ENCODE peak calls at places on chromosomes 1 and 21, in seven cellular contexts. One of them, this sample, is unnamed.

GRCh38 chr1:11499825-11500331 is 20.9 kb downstream of the DISP3 start:
- DNase-seq in endothelial cell: no peak
- DNase-seq in foreskin keratinocyte: no peak
- DNase-seq in bronchial epithelial cell: no peak
- DNase-seq in BE2C: no peak
- DNase-seq in hepatocyte: no peak
- DNase-seq in nephron progenitor cell: no peak
- DNase-seq in this sample: no peak

GRCh38 chr1:108199231-108199657 is 899 bp downstream of the SLC25A24 start:
- DNase-seq in foreskin keratinocyte: no peak
- DNase-seq in hepatocyte: peak; percentile 35
- DNase-seq in bronchial epithelial cell: peak; percentile 57
- DNase-seq in nephron progenitor cell: no peak
- DNase-seq in endothelial cell: peak; percentile 25
- DNase-seq in BE2C: no peak
- DNase-seq in this sample: no peak

GRCh38 chr1:177256153-177256814 is 85.5 kb downstream of the BRINP2 start:
- DNase-seq in bronchial epithelial cell: peak; percentile 83
- DNase-seq in BE2C: peak; percentile 24
- DNase-seq in endothelial cell: peak; percentile 75
- DNase-seq in nephron progenitor cell: peak; percentile 65
- DNase-seq in hepatocyte: peak; percentile 67
- DNase-seq in foreskin keratinocyte: peak; percentile 75
- DNase-seq in this sample: peak; percentile 71

GRCh38 chr1:43327549-43328292 is 9.9 kb upstream of the MPL start:
- DNase-seq in foreskin keratinocyte: no peak
- DNase-seq in nephron progenitor cell: no peak
- DNase-seq in endothelial cell: no peak
- DNase-seq in BE2C: no peak
- DNase-seq in hepatocyte: no peak
- DNase-seq in bronchial epithelial cell: peak; percentile 14
- DNase-seq in this sample: no peak

GRCh38 chr1:9701661-9702060 is 50.1 kb downstream of the PIK3CD start:
- DNase-seq in bronchial epithelial cell: peak; percentile 57
- DNase-seq in BE2C: no peak
- DNase-seq in hepatocyte: no peak
- DNase-seq in foreskin keratinocyte: no peak
- DNase-seq in endothelial cell: no peak
- DNase-seq in nephron progenitor cell: no peak
- DNase-seq in this sample: no peak

GRCh38 chr1:228082975-228083870 is 715 bp downstream of the ARF1 start:
- DNase-seq in nephron progenitor cell: peak; percentile 43
- DNase-seq in foreskin keratinocyte: no peak
- DNase-seq in BE2C: no peak
- DNase-seq in bronchial epithelial cell: no peak
- DNase-seq in endothelial cell: peak; percentile 64
- DNase-seq in hepatocyte: peak; percentile 78
- DNase-seq in this sample: peak; percentile 42

GRCh38 chr1:116379057-116379630 is 6.1 kb downstream of the ATP1A1 start:
- DNase-seq in hepatocyte: no peak
- DNase-seq in BE2C: no peak
- DNase-seq in nephron progenitor cell: no peak
- DNase-seq in foreskin keratinocyte: no peak
- DNase-seq in endothelial cell: no peak
- DNase-seq in bronchial epithelial cell: no peak
- DNase-seq in this sample: no peak

GRCh38 chr1:32719681-32720275 is 17.2 kb upstream of the SYNC start:
- DNase-seq in nephron progenitor cell: no peak
- DNase-seq in endothelial cell: no peak
- DNase-seq in foreskin keratinocyte: no peak
- DNase-seq in hepatocyte: no peak
- DNase-seq in bronchial epithelial cell: no peak
- DNase-seq in BE2C: no peak
- DNase-seq in this sample: no peak

GRCh38 chr1:11838349-11839272 is 9.0 kb downstream of the NPPA start:
- DNase-seq in endothelial cell: peak; percentile 81
- DNase-seq in BE2C: peak; percentile 68
- DNase-seq in hepatocyte: peak; percentile 79
- DNase-seq in bronchial epithelial cell: peak; percentile 29
- DNase-seq in nephron progenitor cell: peak; percentile 81
- DNase-seq in foreskin keratinocyte: no peak
- DNase-seq in this sample: peak; percentile 89

GRCh38 chr1:73887412-73887811 is 310.6 kb downstream of the LRRIQ3 start:
- DNase-seq in foreskin keratinocyte: no peak
- DNase-seq in BE2C: no peak
- DNase-seq in bronchial epithelial cell: no peak
- DNase-seq in hepatocyte: no peak
- DNase-seq in nephron progenitor cell: no peak
- DNase-seq in endothelial cell: no peak
- DNase-seq in this sample: no peak

GRCh38 chr1:198829948-198830347 is 191.1 kb downstream of the PTPRC start:
- DNase-seq in bronchial epithelial cell: peak; percentile 5
- DNase-seq in nephron progenitor cell: no peak
- DNase-seq in hepatocyte: no peak
- DNase-seq in foreskin keratinocyte: peak; percentile 18
- DNase-seq in endothelial cell: no peak
- DNase-seq in BE2C: no peak
- DNase-seq in this sample: no peak

GRCh38 chr21:41643246-41643966 is 123.4 kb downstream of the RIPK4 start:
- DNase-seq in BE2C: no peak
- DNase-seq in nephron progenitor cell: no peak
- DNase-seq in bronchial epithelial cell: no peak
- DNase-seq in foreskin keratinocyte: no peak
- DNase-seq in hepatocyte: no peak
- DNase-seq in endothelial cell: no peak
- DNase-seq in this sample: no peak

GRCh38 chr1:94929816-94930215 is 2.9 kb upstream of the CNN3 start:
- DNase-seq in BE2C: no peak
- DNase-seq in hepatocyte: no peak
- DNase-seq in endothelial cell: no peak
- DNase-seq in nephron progenitor cell: no peak
- DNase-seq in bronchial epithelial cell: no peak
- DNase-seq in foreskin keratinocyte: no peak
- DNase-seq in this sample: no peak
- TF ChIP-seq CTCF in BE2C: no peak
- TF ChIP-seq CTCF in hepatocyte: no peak
- TF ChIP-seq CTCF in endothelial cell: no peak
- TF ChIP-seq CTCF in nephron progenitor cell: no peak
- TF ChIP-seq CTCF in bronchial epithelial cell: no peak
- TF ChIP-seq CTCF in foreskin keratinocyte: no peak
- TF ChIP-seq CTCF in this sample: no peak

DNA sequence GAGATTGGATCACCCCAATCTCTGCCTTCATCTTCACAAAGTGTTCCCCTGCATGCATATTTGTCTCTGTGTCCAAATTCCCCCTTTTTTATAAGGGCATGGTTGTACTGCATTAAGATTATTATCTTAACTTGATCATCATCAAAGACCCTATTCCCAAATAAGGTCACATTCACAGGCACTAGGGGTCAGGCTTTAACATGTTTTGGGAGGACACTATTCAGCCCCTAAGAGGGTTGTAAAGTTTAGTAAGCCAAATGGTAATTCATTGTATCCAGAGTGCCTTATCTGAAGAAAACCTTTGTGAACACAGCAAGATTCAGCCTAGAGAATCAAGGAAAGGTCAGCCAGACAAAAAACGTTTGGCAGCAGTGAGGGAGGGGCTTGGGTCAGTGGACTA is 317.6 kb upstream of the PLD5 start:
- DNase-seq in endothelial cell: no peak
- DNase-seq in foreskin keratinocyte: no peak
- DNase-seq in hepatocyte: no peak
- DNase-seq in bronchial epithelial cell: no peak
- DNase-seq in nephron progenitor cell: no peak
- DNase-seq in BE2C: no peak
- DNase-seq in this sample: no peak
- TF ChIP-seq CTCF in endothelial cell: no peak
- TF ChIP-seq CTCF in foreskin keratinocyte: no peak
- TF ChIP-seq CTCF in hepatocyte: no peak
- TF ChIP-seq CTCF in bronchial epithelial cell: no peak
- TF ChIP-seq CTCF in nephron progenitor cell: no peak
- TF ChIP-seq CTCF in BE2C: peak; percentile 29
- TF ChIP-seq CTCF in this sample: no peak

DNA sequence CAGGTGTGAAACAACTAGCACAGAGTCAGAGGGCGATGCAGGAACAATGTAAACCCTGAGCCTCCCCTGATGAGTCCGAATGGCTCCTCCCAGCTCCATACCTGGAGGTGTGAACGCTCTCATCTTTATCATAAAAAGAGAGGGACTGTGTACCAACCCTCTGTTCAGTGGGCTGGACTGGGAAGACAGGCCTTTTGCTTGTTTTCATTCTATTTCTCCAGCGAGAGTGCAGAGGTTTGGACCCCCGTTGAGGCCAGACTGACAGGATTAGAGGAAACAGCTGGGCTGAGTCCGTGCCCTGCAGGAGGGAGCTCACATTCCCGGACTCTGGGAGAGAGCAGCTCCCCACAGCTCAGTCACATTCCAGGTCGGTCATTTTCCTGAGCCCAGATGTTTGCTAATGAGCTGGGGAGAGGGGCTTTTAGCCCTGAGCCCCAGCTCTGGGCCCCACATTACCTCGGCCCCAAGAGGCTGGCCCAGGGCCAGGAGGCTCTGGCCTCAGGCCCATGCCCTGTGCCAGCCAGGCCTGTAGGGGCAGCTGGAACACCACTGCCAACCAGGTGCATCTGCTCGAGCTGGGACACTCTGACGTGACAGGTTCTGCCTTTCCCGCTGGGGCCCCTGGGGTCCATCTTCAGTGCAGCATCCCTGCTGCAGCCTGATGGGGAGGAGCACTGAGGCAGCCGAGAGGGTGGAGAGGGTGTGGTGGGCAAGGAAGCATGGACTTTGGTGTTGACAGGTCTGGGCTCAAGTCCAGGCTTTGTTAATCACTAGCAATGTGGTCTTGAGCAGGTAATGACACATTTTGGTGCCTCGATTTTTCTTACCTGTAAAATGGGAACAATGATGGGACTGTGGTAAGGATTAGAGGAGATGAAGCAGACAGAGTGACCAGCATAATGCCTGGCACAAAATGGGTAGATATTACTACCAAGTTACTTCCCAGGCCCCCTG is 3.5 kb upstream of the NBL1 start:
- DNase-seq in BE2C: peak; percentile 45
- DNase-seq in foreskin keratinocyte: peak; percentile 70
- DNase-seq in bronchial epithelial cell: peak; percentile 85
- DNase-seq in endothelial cell: no peak
- DNase-seq in nephron progenitor cell: peak; percentile 32
- DNase-seq in hepatocyte: peak; percentile 50
- DNase-seq in this sample: no peak
- TF ChIP-seq CTCF in BE2C: no peak
- TF ChIP-seq CTCF in foreskin keratinocyte: no peak
- TF ChIP-seq CTCF in bronchial epithelial cell: peak; percentile 29
- TF ChIP-seq CTCF in endothelial cell: no peak
- TF ChIP-seq CTCF in nephron progenitor cell: no peak
- TF ChIP-seq CTCF in hepatocyte: no peak
- TF ChIP-seq CTCF in this sample: no peak

GRCh38 chr1:47627471-47628370 is 189.9 kb downstream of the FOXD2 start:
- DNase-seq in nephron progenitor cell: no peak
- DNase-seq in BE2C: no peak
- DNase-seq in hepatocyte: no peak
- DNase-seq in endothelial cell: no peak
- DNase-seq in bronchial epithelial cell: no peak
- DNase-seq in foreskin keratinocyte: no peak
- DNase-seq in this sample: no peak

GRCh38 chr1:47624531-47624930 is 186.7 kb downstream of the FOXD2 start:
- DNase-seq in bronchial epithelial cell: peak; percentile 29
- DNase-seq in nephron progenitor cell: peak; percentile 24
- DNase-seq in hepatocyte: peak; percentile 68
- DNase-seq in foreskin keratinocyte: no peak
- DNase-seq in BE2C: no peak
- DNase-seq in endothelial cell: peak; percentile 15
- DNase-seq in this sample: no peak

GRCh38 chr1:47630346-47630745 is 192.5 kb downstream of the FOXD2 start:
- DNase-seq in bronchial epithelial cell: no peak
- DNase-seq in BE2C: no peak
- DNase-seq in endothelial cell: no peak
- DNase-seq in hepatocyte: no peak
- DNase-seq in nephron progenitor cell: no peak
- DNase-seq in foreskin keratinocyte: no peak
- DNase-seq in this sample: no peak

GRCh38 chr1:47629201-47629600 is 191.4 kb downstream of the FOXD2 start:
- DNase-seq in bronchial epithelial cell: no peak
- DNase-seq in hepatocyte: no peak
- DNase-seq in foreskin keratinocyte: no peak
- DNase-seq in BE2C: no peak
- DNase-seq in endothelial cell: no peak
- DNase-seq in nephron progenitor cell: no peak
- DNase-seq in this sample: no peak

GRCh38 chr1:47627016-47627415 is 189.2 kb downstream of the FOXD2 start:
- DNase-seq in bronchial epithelial cell: peak; percentile 7
- DNase-seq in nephron progenitor cell: no peak
- DNase-seq in hepatocyte: no peak
- DNase-seq in foreskin keratinocyte: no peak
- DNase-seq in endothelial cell: no peak
- DNase-seq in BE2C: no peak
- DNase-seq in this sample: no peak
- TF ChIP-seq CTCF in bronchial epithelial cell: no peak
- TF ChIP-seq CTCF in nephron progenitor cell: no peak
- TF ChIP-seq CTCF in hepatocyte: no peak
- TF ChIP-seq CTCF in foreskin keratinocyte: peak; percentile 43
- TF ChIP-seq CTCF in endothelial cell: no peak
- TF ChIP-seq CTCF in BE2C: no peak
- TF ChIP-seq CTCF in this sample: no peak

GRCh38 chr1:110673197-110673701 is 1.5 kb downstream of the KCNA3 start:
- DNase-seq in foreskin keratinocyte: no peak
- DNase-seq in nephron progenitor cell: no peak
- DNase-seq in hepatocyte: no peak
- DNase-seq in endothelial cell: no peak
- DNase-seq in BE2C: no peak
- DNase-seq in bronchial epithelial cell: no peak
- DNase-seq in this sample: no peak
- TF ChIP-seq CTCF in foreskin keratinocyte: no peak
- TF ChIP-seq CTCF in nephron progenitor cell: no peak
- TF ChIP-seq CTCF in hepatocyte: no peak
- TF ChIP-seq CTCF in endothelial cell: no peak
- TF ChIP-seq CTCF in BE2C: no peak
- TF ChIP-seq CTCF in bronchial epithelial cell: no peak
- TF ChIP-seq CTCF in this sample: no peak